ENCODE peak calls at places on chromosomes 5 and 9, in ten cellular contexts. N is spleen, V is upper lobe of left lung, K is adrenal gland, W is NB4, Y is lower leg skin, Z is A549, D is esophagus squamous epithelium, P is transverse colon, Q is uterus. A is an unnamed sample.

GRCh38 chr5:127680579-127680978 is 22.6 kb upstream of the CCDC192 start:
- DNase-seq in N (no peak), V (no peak), K (no peak), W (no peak), Y (no peak), Z (no peak), D (no peak), P (no peak), Q (no peak), A (no peak)

GRCh38 chr9:91089405-91090131 is 272.1 kb downstream of the AUH start:
- DNase-seq in N (no peak), V (no peak), K (peak; percentile 68), W (peak; percentile 70), Y (no peak), Z (no peak), D (no peak), P (peak; percentile 61), Q (no peak), A (peak; percentile 51)

GRCh38 chr9:88143944-88144343 is 5.7 kb upstream of the SPATA31C2 start:
- DNase-seq in N (no peak), V (no peak), K (no peak), W (no peak), Y (no peak), Z (no peak), D (no peak), P (no peak), Q (no peak), A (no peak)

GRCh38 chr9:130128782-130129424 is 43.3 kb upstream of the NCS1 start:
- DNase-seq in N (peak; percentile 89), V (no peak), K (peak; percentile 53), W (peak; percentile 88), Y (peak; percentile 69), Z (no peak), D (no peak), P (peak; percentile 39), Q (no peak), A (peak; percentile 61)

GRCh38 chr5:108141676-108142075 is 240.2 kb downstream of the FBXL17 start:
- DNase-seq in N (no peak), V (no peak), K (no peak), W (no peak), Y (no peak), Z (no peak), D (no peak), P (no peak), Q (no peak), A (no peak)

GRCh38 chr9:134366223-134367031 is 40.2 kb downstream of the RXRA start:
- DNase-seq in N (peak; percentile 93), V (peak; percentile 89), K (peak; percentile 96), W (peak; percentile 50), Y (peak; percentile 94), Z (peak; percentile 86), D (peak; percentile 37), P (peak; percentile 90), Q (peak; percentile 91), A (peak; percentile 95)

GRCh38 chr5:67808340-67808739 is 407.2 kb upstream of the PIK3R1 start:
- DNase-seq in N (no peak), V (no peak), K (no peak), W (peak; percentile 1), Y (no peak), Z (no peak), D (no peak), P (no peak), Q (no peak), A (no peak)

GRCh38 chr9:125486109-125486508 is 220.9 kb downstream of the MAPKAP1 start:
- DNase-seq in N (no peak), V (no peak), K (no peak), W (no peak), Y (no peak), Z (no peak), D (no peak), P (no peak), Q (no peak), A (no peak)

GRCh38 chr9:13071921-13072320 is 207.6 kb downstream of the MPDZ start:
- DNase-seq in N (no peak), V (no peak), K (no peak), W (no peak), Y (no peak), Z (no peak), D (no peak), P (no peak), Q (no peak), A (no peak)

GRCh38 chr5:38420691-38421395 is 135.6 kb downstream of the LIFR start:
- DNase-seq in N (no peak), V (no peak), K (peak; percentile 76), W (peak; percentile 57), Y (peak; percentile 30), Z (peak; percentile 80), D (no peak), P (peak; percentile 36), Q (peak; percentile 48), A (peak; percentile 79)

DNA sequence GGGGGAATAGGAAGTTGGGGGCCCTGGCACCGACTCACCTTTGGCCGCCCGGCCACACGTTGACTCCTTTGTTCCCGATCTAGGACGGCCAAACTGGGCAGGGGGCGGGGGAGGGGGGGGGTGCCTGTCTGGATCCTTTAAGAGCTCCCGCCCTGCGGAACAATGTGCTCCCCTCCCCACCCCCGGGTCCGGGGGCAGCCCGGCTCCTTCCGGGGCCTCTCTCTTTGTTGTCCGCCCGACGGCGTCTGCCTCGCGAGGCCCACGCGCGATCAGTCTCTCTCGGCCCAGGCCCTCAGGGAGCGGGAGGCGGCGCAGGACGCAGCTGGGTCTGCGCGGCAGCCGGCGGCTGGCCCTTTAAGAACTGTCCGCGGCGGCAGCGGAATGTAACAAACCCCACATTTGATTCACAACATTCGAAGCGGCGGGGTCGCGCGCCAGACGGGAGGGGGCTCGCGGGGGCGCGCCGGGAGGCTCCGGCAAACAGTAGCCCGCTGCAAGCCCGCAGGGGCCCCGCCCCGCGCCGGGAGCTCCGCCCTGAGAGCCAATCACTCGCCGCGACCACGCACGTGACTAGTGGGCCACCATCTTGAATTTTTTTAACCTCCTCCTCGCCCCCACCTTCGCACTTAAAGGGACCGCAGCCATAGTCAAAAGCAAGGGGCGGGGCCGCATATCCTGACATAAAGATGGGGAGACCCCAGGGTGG is at the start of gene RNF44:
- DNase-seq in N (peak; percentile 100), V (peak; percentile 100), K (peak; percentile 99), W (peak; percentile 98), Y (peak; percentile 99), Z (peak; percentile 84), D (peak; percentile 93), P (peak; percentile 98), Q (peak; percentile 99), A (peak; percentile 99)
- TF ChIP-seq POLR2A in N (peak; percentile 79), V (no peak), K (peak; percentile 82), W (peak; percentile 59), Y (peak; percentile 8), Z (peak; percentile 15), D (peak; percentile 61), P (peak; percentile 80), Q (peak; percentile 57), A (no peak)

GRCh38 chr5:147455321-147455720 is 54.5 kb downstream of the DPYSL3 start:
- DNase-seq in N (no peak), V (no peak), K (no peak), W (peak; percentile 50), Y (peak; percentile 78), Z (no peak), D (no peak), P (no peak), Q (peak; percentile 62), A (peak; percentile 42)
- H3K4me3 ChIP-seq in N (no peak overlapping the region), V (no peak overlapping the region), K (no peak overlapping the region), W (no peak overlapping the region), Y (no peak overlapping the region), Z (no peak overlapping the region), D (no peak overlapping the region), P (peak overlapping the region; percentile 62), Q (peak overlapping the region; percentile 63), A (peak overlapping the region; percentile 67)

GRCh38 chr5:95959051-95959963 is 2.3 kb downstream of the ELL2 start:
- DNase-seq in N (no peak), V (no peak), K (no peak), W (no peak), Y (no peak), Z (no peak), D (no peak), P (peak; percentile 21), Q (no peak), A (no peak)

GRCh38 chr5:95961617-95962474 is at the start of gene ELL2:
- DNase-seq in N (peak; percentile 99), V (peak; percentile 99), K (peak; percentile 98), W (peak; percentile 98), Y (peak; percentile 98), Z (peak; percentile 96), D (peak; percentile 99), P (peak; percentile 100), Q (peak; percentile 94), A (peak; percentile 99)

GRCh38 chr5:95960802-95961616 is 642 bp downstream of the ELL2 start:
- DNase-seq in N (peak; percentile 98), V (peak; percentile 97), K (peak; percentile 84), W (peak; percentile 87), Y (peak; percentile 53), Z (peak; percentile 66), D (peak; percentile 60), P (peak; percentile 88), Q (peak; percentile 66), A (peak; percentile 55)

GRCh38 chr5:95958308-95959014 is 3.2 kb downstream of the ELL2 start:
- DNase-seq in N (no peak), V (no peak), K (no peak), W (no peak), Y (no peak), Z (no peak), D (no peak), P (peak; percentile 27), Q (no peak), A (peak; percentile 68)

DNA sequence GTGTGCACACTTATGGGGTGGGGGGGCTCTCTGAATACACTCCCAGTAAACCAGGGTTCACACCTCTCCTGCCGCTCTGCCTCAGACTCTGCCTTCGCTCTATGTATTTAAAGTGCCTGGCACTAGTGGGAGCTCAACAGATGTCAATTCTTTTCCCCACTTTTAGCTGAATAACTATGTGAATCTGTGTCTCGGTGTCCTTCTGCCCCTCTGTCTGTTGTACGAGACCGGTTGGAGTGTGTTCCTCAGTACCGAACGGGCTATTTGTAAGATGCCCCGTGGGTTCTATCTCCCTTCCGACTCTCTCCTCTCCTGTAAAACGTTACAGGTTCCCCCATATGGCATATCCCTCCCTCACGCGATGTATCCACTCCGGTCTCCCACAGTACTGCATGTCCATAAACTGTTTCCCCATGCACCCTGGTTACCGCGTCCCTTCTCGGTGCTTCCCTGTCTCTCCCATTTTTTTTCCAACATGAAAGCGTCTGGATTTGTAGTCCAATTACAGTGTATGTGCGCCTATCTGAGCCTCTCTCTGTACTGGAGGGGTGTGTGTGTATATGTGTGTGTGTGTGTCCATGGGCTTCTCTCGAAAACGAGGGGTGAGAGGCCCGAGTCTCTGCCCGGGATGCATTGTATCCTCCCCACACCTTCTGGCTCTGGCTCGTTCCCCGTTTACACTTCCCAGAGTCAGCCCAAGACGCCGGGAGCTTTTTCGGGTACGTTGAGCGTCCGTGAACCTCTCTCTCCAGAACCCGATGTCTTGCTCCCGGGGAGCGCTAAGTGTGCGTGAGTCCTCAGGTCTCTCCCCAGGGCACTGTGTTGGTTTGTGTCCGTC is 1.5 kb downstream of the ELL2 start:
- DNase-seq in N (no peak), V (no peak), K (peak; percentile 20), W (peak; percentile 19), Y (no peak), Z (peak; percentile 18), D (no peak), P (peak; percentile 16), Q (no peak), A (no peak)
- TF ChIP-seq POLR2A in N (no peak), V (no peak), K (no peak), W (no peak), Y (no peak), Z (no peak), D (no peak), P (no peak), Q (no peak), A (no peak)

GRCh38 chr5:159773062-159773924 is 143.0 kb upstream of the ADRA1B start:
- DNase-seq in N (peak; percentile 82), V (peak; percentile 93), K (peak; percentile 90), W (peak; percentile 85), Y (peak; percentile 52), Z (peak; percentile 67), D (no peak), P (peak; percentile 60), Q (peak; percentile 89), A (peak; percentile 78)
- H3K4me3 ChIP-seq in N (peak overlapping the region; percentile 42), V (peak overlapping the region; percentile 28), K (peak overlapping the region; percentile 13), W (peak overlapping the region; percentile 21), Y (no peak overlapping the region), Z (peak overlapping the region; percentile 41), D (peak overlapping the region; percentile 15), P (peak overlapping the region; percentile 37), Q (no peak overlapping the region), A (peak overlapping the region; percentile 55)